ENCODE peak calls at places on chromosomes 5 and 9, in eight cellular contexts. E, B, A, D, T, U, P and K are unnamed samples.

GRCh38 chr9:2489838-2490314 is 131.7 kb upstream of the VLDLR start:
- DNase-seq in T (no peak), A (peak), E (peak), U (peak), B (no peak), P (no peak), D (no peak), K (no peak)

GRCh38 chr5:133801955-133802751 is 166.3 kb downstream of the C5orf15 start:
- DNase-seq in A (peak), E (no peak), T (peak), P (no peak), D (no peak), B (peak), U (no peak), K (no peak)

GRCh38 chr5:140806834-140807775 is at the start of gene PCDHA4:
- DNase-seq in E (no peak), B (no peak), D (peak), A (peak), T (no peak), P (peak), U (no peak), K (no peak)

GRCh38 chr9:115006660-115007059 is 76.3 kb upstream of the TNFSF8 start:
- DNase-seq in E (no peak), A (peak), T (no peak), B (no peak), P (no peak), U (no peak), D (no peak), K (no peak)

GRCh38 chr9:112846528-112847488 is 43.9 kb downstream of the SLC46A2 start:
- DNase-seq in P (no peak), A (peak), T (no peak), E (no peak), D (no peak), B (no peak), U (no peak), K (no peak)

GRCh38 chr5:590343-590742 is 21.8 kb upstream of the CEP72 start:
- DNase-seq in A (no peak), P (no peak), B (no peak), T (no peak), E (no peak), U (no peak), D (no peak), K (no peak)

GRCh38 chr9:136253246-136254130 is 7.9 kb upstream of the QSOX2 start:
- DNase-seq in A (no peak), B (no peak), U (no peak), T (no peak), D (no peak), E (no peak), P (no peak), K (no peak)

GRCh38 chr9:13088734-13089427 is 190.6 kb downstream of the MPDZ start:
- DNase-seq in A (peak), U (peak), P (no peak), D (no peak), T (no peak), B (peak), E (peak), K (no peak)

GRCh38 chr9:91734371-91734981 is 215.6 kb downstream of the ROR2 start:
- DNase-seq in U (peak), E (no peak), P (peak), B (peak), D (peak), T (no peak), A (peak), K (peak)

GRCh38 chr5:169804861-169805260 is 167.8 kb downstream of the DOCK2 start:
- DNase-seq in A (peak), P (no peak), U (no peak), D (no peak), T (no peak), E (no peak), B (no peak), K (no peak)

GRCh38 chr9:136543830-136544548 is 1.9 kb downstream of the NOTCH1 start:
- DNase-seq in D (no peak), U (no peak), T (no peak), E (no peak), P (peak), B (peak), A (no peak), K (no peak)

GRCh38 chr5:175867587-175868347 is 3.6 kb upstream of the CPLX2 start:
- DNase-seq in A (no peak), T (no peak), B (no peak), D (no peak), U (no peak), E (no peak), P (no peak), K (no peak)

GRCh38 chr5:123001801-123002200 is 34.7 kb downstream of the PPIC start:
- DNase-seq in B (no peak), T (no peak), E (no peak), D (no peak), A (no peak), P (no peak), U (no peak), K (no peak)

GRCh38 chr9:136700959-136701664 is 11.3 kb upstream of the DIPK1B start:
- DNase-seq in U (peak), T (no peak), B (no peak), D (peak), A (no peak), P (no peak), E (no peak), K (no peak)

GRCh38 chr5:133794066-133794465 is 174.4 kb downstream of the C5orf15 start:
- DNase-seq in E (no peak), D (no peak), B (no peak), U (no peak), A (no peak), T (no peak), P (no peak), K (no peak)

GRCh38 chr5:99949969-99950524 is 585.1 kb upstream of the FAM174A start:
- DNase-seq in U (no peak), P (no peak), E (no peak), A (no peak), T (no peak), D (peak), B (no peak), K (no peak)
- TF ChIP-seq CTCF in U (no peak), P (no peak), E (no peak), A (no peak), T (no peak), D (no peak), B (no peak), K (no peak)

DNA sequence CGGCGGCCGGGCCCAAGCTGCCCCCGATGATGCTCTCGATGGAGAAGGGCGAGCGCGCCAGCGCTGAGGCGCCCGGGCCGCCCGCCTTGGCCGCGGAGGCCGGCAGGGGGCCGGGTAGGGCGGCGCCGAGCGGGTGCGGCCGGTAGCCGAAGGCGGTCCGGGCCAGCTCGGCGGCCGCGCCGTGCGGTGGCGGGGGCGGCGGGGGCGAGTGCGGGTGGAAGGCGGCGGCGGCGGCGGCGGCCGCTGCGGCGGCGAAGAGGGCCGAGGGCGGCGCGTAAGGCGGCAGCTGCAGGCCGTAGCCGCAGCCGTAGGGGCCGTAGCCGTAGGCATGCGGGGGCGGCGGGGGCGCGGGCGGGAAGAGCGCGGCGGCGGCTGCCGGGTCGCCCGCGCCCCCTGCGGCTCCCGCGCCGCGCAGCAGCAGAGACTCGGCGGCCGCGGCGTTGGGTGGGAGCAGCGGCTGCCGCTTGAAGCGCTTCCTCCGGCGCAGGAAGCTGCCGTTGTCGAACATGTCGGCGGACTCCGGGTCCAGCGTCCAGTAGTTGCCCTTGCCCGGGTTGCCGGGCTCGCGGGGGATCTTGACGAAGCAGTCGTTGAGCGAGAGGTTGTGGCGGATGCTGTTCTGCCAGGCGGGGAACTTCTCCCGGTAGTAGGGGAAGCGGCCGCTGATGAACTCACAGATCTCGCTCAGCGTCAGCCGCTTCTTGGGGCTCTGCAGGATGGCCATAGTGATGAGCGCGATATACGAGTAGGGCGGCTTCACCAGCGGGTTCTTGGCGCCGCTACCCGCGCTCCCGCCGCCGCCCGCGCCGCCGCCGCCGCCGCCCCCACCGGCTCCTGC is 1.1 kb downstream of the FOXD1 start:
- DNase-seq in P (no peak), D (peak), A (peak), B (no peak), U (peak), E (no peak), T (no peak), K (no peak)
- TF ChIP-seq CTCF in P (no peak), D (no peak), A (no peak), B (no peak), U (no peak), E (no peak), T (no peak), K (peak)

DNA sequence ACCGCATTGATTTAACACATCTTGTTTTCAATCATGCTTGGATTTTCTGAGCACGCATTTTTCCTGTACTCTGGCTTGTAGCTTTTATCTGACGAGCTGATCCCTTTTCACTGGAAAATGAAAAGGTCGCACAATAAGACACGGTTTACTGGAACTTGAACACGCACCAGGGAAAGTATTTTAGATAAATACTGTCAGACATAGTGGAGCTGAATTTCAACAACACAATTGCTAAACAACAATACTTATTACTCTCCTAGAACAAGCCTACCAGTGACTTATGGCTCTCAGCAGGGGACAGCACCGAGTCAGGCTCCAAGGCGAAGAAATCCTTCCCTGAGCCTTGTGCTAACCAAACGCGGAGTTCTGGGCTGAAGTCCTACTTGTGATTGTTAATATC is 359.8 kb downstream of the EBF1 start:
- DNase-seq in E (no peak), D (no peak), B (no peak), A (peak), T (no peak), P (no peak), U (no peak), K (no peak)
- TF ChIP-seq CTCF in E (peak), D (peak), B (no peak), A (peak), T (peak), P (peak), U (no peak), K (peak)

GRCh38 chr5:92835712-92836111 is 745.3 kb downstream of the NR2F1-AS1 start:
- DNase-seq in T (no peak), D (no peak), E (no peak), U (no peak), B (no peak), A (no peak), P (no peak), K (no peak)

GRCh38 chr5:92836861-92837755 is 743.9 kb downstream of the NR2F1-AS1 start:
- DNase-seq in T (no peak), D (no peak), E (peak), B (no peak), U (no peak), A (peak), P (no peak), K (no peak)

GRCh38 chr5:92841604-92842155 is 739.3 kb downstream of the NR2F1-AS1 start:
- DNase-seq in P (no peak), E (no peak), B (no peak), D (no peak), A (no peak), U (no peak), T (no peak), K (no peak)

GRCh38 chr5:92838253-92838652 is 742.8 kb downstream of the NR2F1-AS1 start:
- DNase-seq in T (no peak), P (no peak), D (no peak), U (peak), E (no peak), B (no peak), A (no peak), K (peak)
- TF ChIP-seq CTCF in T (no peak), P (no peak), D (no peak), U (no peak), E (no peak), B (no peak), A (no peak), K (peak)

DNA sequence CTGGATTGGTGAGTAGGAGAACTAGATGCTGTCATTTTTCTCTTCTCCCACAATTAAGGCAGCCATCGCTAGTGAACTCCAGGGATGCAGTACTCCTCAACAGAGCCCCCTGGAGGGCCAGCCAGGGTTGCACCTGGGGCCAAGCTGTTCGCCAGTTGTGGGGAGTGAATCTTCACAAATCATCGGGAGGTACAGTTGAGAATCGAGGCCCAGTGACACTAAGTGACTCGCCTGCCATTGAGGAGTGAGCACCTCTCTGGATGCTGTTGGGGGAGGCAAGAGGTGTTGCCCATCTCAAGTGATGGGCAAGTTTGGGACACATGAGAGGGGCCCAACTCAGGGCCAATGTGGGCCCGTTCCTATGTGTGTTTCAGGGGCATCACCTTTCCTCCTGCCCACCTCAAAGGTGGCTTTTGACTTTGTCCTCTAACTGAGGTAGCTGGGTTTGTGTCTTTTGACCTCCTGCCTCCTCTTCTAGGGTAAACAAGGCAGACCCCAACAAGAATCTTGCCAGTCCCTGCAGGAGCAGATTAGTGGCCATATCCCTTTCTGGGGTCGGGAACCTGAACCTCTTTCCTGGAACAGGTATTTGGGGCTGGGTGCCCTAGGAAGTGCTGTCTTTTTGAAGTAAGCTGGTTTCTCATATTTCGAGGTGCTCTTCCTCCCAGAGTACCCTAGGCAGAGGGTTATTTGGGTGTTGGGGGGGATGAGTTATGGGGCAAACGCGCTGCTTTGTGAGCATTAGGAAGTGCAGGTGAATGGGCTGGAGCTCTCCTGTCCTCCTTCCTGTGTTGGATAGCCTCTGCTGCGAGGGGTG is 181.2 kb downstream of the MACROH2A1 start:
- DNase-seq in P (no peak), A (no peak), B (no peak), D (peak), U (no peak), E (no peak), T (no peak), K (no peak)
- TF ChIP-seq CTCF in P (no peak), A (no peak), B (no peak), D (no peak), U (no peak), E (peak), T (no peak), K (no peak)

DNA sequence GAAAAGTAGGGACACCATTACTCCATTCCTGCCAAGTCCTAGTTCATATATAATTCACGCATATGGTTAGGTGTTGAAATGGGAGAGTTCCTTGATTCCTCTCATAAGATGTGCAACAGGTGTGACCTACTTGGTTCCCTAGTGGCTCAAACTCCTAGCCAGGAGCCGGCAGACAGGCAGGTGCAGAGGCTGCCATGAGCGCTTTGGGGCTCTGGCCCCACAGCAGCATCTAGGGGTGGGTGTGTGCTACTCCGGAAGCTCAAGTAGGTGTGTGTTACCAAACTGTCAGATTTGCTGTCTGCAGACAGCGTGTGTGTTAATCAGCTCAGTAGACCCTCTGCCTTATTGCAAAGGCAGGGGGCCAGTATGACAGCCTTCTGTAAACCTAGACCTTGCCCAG is 1652.4 kb upstream of the ACO1 start:
- DNase-seq in P (no peak), D (peak), T (no peak), A (no peak), E (no peak), U (no peak), B (no peak), K (no peak)
- TF ChIP-seq CTCF in P (no peak), D (no peak), T (no peak), A (no peak), E (no peak), U (no peak), B (no peak), K (no peak)

DNA sequence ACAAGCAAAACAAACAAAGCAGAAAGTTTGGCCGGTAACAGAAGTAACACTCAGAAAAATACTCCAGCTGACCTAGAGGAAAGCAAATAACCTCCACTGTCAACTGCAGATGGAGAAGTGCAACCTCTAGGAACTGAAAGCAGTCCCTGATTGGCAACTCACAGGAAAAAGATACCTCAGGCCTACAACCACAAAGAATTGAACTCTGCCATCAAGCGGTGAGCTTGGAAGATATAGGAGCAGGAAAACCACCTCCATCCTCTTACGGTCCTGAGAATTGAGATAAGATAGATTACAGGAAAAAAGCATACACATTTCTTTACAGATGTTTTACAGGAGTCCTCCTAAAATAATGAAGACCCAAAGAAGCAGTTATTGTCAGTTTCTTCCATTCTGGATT is 184.5 kb downstream of the PDZD2 start:
- DNase-seq in A (no peak), T (no peak), D (no peak), E (no peak), U (no peak), B (no peak), P (no peak), K (no peak)
- TF ChIP-seq CTCF in A (no peak), T (no peak), D (no peak), E (no peak), U (no peak), B (no peak), P (no peak), K (no peak)

DNA sequence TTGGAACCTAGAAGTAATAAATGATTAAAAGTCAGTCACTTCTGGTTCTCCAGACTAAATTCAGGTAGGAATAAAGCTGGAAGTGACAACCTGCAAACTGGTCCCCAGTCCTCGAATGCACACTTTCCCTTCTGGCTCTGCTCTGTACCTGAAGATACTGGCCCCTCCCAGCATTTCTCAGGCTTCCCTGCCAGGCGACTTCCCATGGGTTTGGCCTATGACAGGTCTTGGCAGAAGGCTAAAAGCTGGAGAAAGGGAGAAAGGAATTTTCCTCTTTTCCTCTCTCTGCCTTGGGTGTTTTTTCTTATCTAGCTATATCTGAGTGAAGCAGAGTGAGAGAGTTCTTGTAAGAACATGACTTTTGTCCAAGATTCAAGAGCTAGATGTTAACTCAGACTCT is 1005.7 kb downstream of the DTWD2 start:
- DNase-seq in E (no peak), U (no peak), P (no peak), B (no peak), T (no peak), A (no peak), D (no peak), K (no peak)
- TF ChIP-seq CTCF in E (no peak), U (no peak), P (no peak), B (no peak), T (no peak), A (no peak), D (no peak), K (no peak)